ENCODE peak calls at places on chromosomes 13 and 19, in seven cellular contexts. A is K562, D is thyroid gland, V is ovary, P is A549, K is tibial nerve, R is adrenal gland. T is an unnamed sample. For H3K4me1, the result is how much of the 10 kb centered on the place peaks cover.

GRCh38 chr13:33351324-33351723 is 65.8 kb upstream of the STARD13 start:
- DNase-seq in K (no peak), V (no peak), D (peak), P (peak), R (peak), A (no peak), T (peak)

GRCh38 chr19:54245936-54246335 is 3.3 kb upstream of the LILRA6 start:
- DNase-seq in D (no peak), V (no peak), A (no peak), R (no peak), P (no peak), K (no peak), T (no peak)

GRCh38 chr13:33213797-33214196 is 71.8 kb downstream of the STARD13 start:
- DNase-seq in P (no peak), D (no peak), V (no peak), K (no peak), A (no peak), R (no peak), T (no peak)

GRCh38 chr19:10321874-10322835 is 6.3 kb upstream of the FDX2 start:
- DNase-seq in P (no peak), K (no peak), V (no peak), D (no peak), R (no peak), A (no peak), T (peak)

GRCh38 chr19:56916528-56916927 is 76.0 kb upstream of the PEG3 start:
- DNase-seq in D (no peak), V (no peak), R (no peak), P (no peak), A (no peak), K (no peak), T (no peak)

GRCh38 chr19:31294189-31294588 is 55.0 kb downstream of the TSHZ3 start:
- DNase-seq in D (no peak), R (no peak), A (no peak), K (no peak), P (no peak), V (no peak), T (no peak)

GRCh38 chr13:29162638-29163037 is 342.5 kb downstream of the MTUS2 start:
- DNase-seq in R (no peak), K (no peak), P (peak), V (no peak), A (no peak), D (no peak), T (no peak)

GRCh38 chr19:50893047-50893737 is 18.0 kb downstream of the KLK4 start:
- DNase-seq in K (no peak), R (no peak), A (peak), P (peak), D (no peak), V (no peak), T (no peak)

GRCh38 chr13:80037505-80037888 is 303.4 kb downstream of the SPRY2 start:
- DNase-seq in K (no peak), V (no peak), P (peak), R (no peak), A (no peak), D (no peak), T (no peak)

GRCh38 chr13:79662882-79663281 is 181.9 kb downstream of the NDFIP2 start:
- DNase-seq in K (no peak), A (no peak), D (peak), V (no peak), P (peak), R (peak), T (peak)

GRCh38 chr19:10018219-10018618 is 4.9 kb downstream of the RDH8 start:
- DNase-seq in K (no peak), V (no peak), A (no peak), D (no peak), P (no peak), R (no peak), T (no peak)

GRCh38 chr19:3253270-3253669 is 28.8 kb downstream of the CELF5 start:
- DNase-seq in A (peak), V (no peak), K (no peak), P (peak), D (no peak), R (no peak), T (no peak)

GRCh38 chr13:51502206-51502651 is 49.4 kb upstream of the INTS6 start:
- DNase-seq in V (no peak), K (no peak), P (no peak), A (no peak), D (no peak), R (no peak), T (no peak)

GRCh38 chr19:5479958-5480357 is 24.7 kb downstream of the ZNRF4 start:
- DNase-seq in R (no peak), V (no peak), P (no peak), A (no peak), D (no peak), K (no peak), T (no peak)

GRCh38 chr13:64078480-64078936 is 2662.9 kb upstream of the PCDH20 start:
- DNase-seq in P (no peak), V (no peak), R (no peak), D (no peak), K (no peak), A (no peak), T (no peak)

GRCh38 chr13:30739646-30740642 is 4.6 kb downstream of the ALOX5AP start:
- DNase-seq in V (no peak), D (no peak), R (no peak), A (no peak), K (no peak), P (peak), T (no peak)

GRCh38 chr13:24199016-24199415 is 38.5 kb downstream of the SPATA13 start:
- DNase-seq in R (no peak), K (no peak), P (no peak), D (no peak), A (no peak), V (no peak), T (peak)

GRCh38 chr19:802497-802887 is 5.2 kb downstream of the PTBP1 start:
- DNase-seq in V (no peak), K (no peak), A (no peak), P (no peak), D (no peak), R (no peak), T (no peak)

GRCh38 chr19:13098291-13099072 is 4.2 kb downstream of the LYL1 start:
- DNase-seq in A (no peak), R (no peak), V (peak), D (no peak), K (no peak), P (no peak), T (no peak)

GRCh38 chr13:101178394-101178793 is 237.9 kb downstream of the NALCN start:
- DNase-seq in A (no peak), V (no peak), P (no peak), D (no peak), K (no peak), R (no peak), T (no peak)

GRCh38 chr13:87344176-87344575 is 327.0 kb upstream of the SLITRK5 start:
- DNase-seq in V (no peak), K (no peak), P (no peak), A (no peak), D (no peak), R (no peak), T (no peak)

GRCh38 chr13:72726721-72727416 is 560 bp downstream of the MZT1 start:
- DNase-seq in R (peak), V (peak), D (peak), A (peak), P (peak), K (no peak), T (peak)

GRCh38 chr19:15136234-15136954 is 29.2 kb downstream of the SYDE1 start:
- DNase-seq in K (no peak), V (no peak), A (no peak), R (no peak), P (no peak), D (no peak), T (no peak)

GRCh38 chr13:97273341-97273831 is 51.3 kb downstream of the MBNL2 start:
- DNase-seq in V (no peak), K (no peak), P (no peak), A (no peak), D (no peak), R (no peak), T (no peak)

GRCh38 chr13:45691667-45692066 is 10.5 kb upstream of the CBY2 start:
- DNase-seq in D (no peak), P (no peak), V (no peak), A (no peak), R (no peak), K (no peak), T (no peak)

GRCh38 chr13:96248103-96248502 is 158.2 kb downstream of the HS6ST3 start:
- DNase-seq in V (no peak), K (no peak), A (no peak), D (no peak), P (no peak), R (no peak), T (no peak)

GRCh38 chr19:14472202-14472961 is 2.8 kb downstream of the PTGER1 start:
- DNase-seq in A (peak), V (peak), D (peak), P (peak), K (peak), R (peak), T (peak)

GRCh38 chr13:113926301-113926761 is 47.5 kb downstream of the C13orf46 start:
- DNase-seq in R (no peak), K (peak), P (no peak), A (no peak), D (no peak), V (no peak), T (no peak)

GRCh38 chr13:103539265-103539664 is 473.0 kb upstream of the SLC10A2 start:
- DNase-seq in V (no peak), R (no peak), D (peak), P (no peak), K (no peak), A (no peak), T (no peak)

GRCh38 chr19:28847468-28847867 is 365.5 kb downstream of the UQCRFS1 start:
- DNase-seq in A (no peak), D (no peak), K (no peak), R (no peak), P (peak), V (no peak), T (no peak)

GRCh38 chr19:9847087-9847671 is 12.1 kb downstream of the PIN1 start:
- DNase-seq in V (peak), D (no peak), A (peak), K (no peak), R (peak), P (peak), T (peak)

GRCh38 chr13:32585625-32586021 is 629 bp upstream of the PDS5B start:
- DNase-seq in R (peak), D (no peak), P (no peak), A (no peak), K (no peak), V (peak), T (no peak)

GRCh38 chr13:29743229-29743786 is 107.1 kb downstream of the UBL3 start:
- DNase-seq in V (no peak), K (peak), R (no peak), A (no peak), P (no peak), D (peak), T (peak)

GRCh38 chr13:26202365-26202972 is 19.6 kb downstream of the RNF6 start:
- DNase-seq in R (peak), V (no peak), K (no peak), A (no peak), P (no peak), D (no peak), T (no peak)

GRCh38 chr19:38252935-38253691 is 3.1 kb downstream of the PPP1R14A start:
- DNase-seq in D (no peak), V (peak), A (no peak), P (no peak), K (no peak), R (peak), T (no peak)
- H3K4me3 ChIP-seq in D (no peak), V (peak), A (no peak), P (no peak), K (peak), R (no peak), T (peak)

GRCh38 chr13:48977973-48978372 is 2.3 kb downstream of the FNDC3A start:
- DNase-seq in K (no peak), R (no peak), D (no peak), V (no peak), A (no peak), P (no peak), T (no peak)

GRCh38 chr13:48976677-48977625 is 1.2 kb downstream of the FNDC3A start:
- DNase-seq in V (no peak), K (peak), D (peak), P (peak), A (no peak), R (no peak), T (peak)

GRCh38 chr13:48973845-48974431 is 1.8 kb upstream of the FNDC3A start:
- DNase-seq in A (no peak), P (no peak), R (no peak), D (no peak), K (no peak), V (no peak), T (no peak)

GRCh38 chr13:48975926-48976676 is 389 bp downstream of the FNDC3A start:
- DNase-seq in K (peak), R (peak), V (peak), D (peak), A (peak), P (peak), T (peak)

GRCh38 chr13:48975101-48975925 is at the start of gene FNDC3A:
- DNase-seq in K (peak), D (peak), P (peak), R (peak), V (peak), A (peak), T (peak)
- TF ChIP-seq POLR2A in K (peak), D (no peak), P (no peak), R (no peak), V (no peak), A (no peak), T (peak)

GRCh38 chr13:21405309-21405708 is 53.8 kb downstream of the ZDHHC20 start:
- DNase-seq in P (no peak), V (no peak), A (no peak), R (no peak), K (no peak), D (no peak), T (no peak)
- H3K4me1 ChIP-seq in P (under half), V (under half), A (under half), R (under half), K (under half), D (under half), T (under half)

GRCh38 chr19:35140207-35140897 is 1.7 kb downstream of the FXYD1 start:
- DNase-seq in D (no peak), V (peak), K (no peak), P (no peak), A (no peak), R (no peak), T (no peak)

GRCh38 chr19:35142531-35143230 is 374 bp upstream of the FXYD7 start:
- DNase-seq in V (peak), P (peak), R (peak), D (no peak), A (peak), K (no peak), T (peak)

GRCh38 chr19:35139618-35139943 is 957 bp downstream of the FXYD1 start:
- DNase-seq in V (no peak), K (no peak), P (no peak), R (no peak), A (no peak), D (no peak), T (no peak)

GRCh38 chr19:35141627-35142401 is 1.2 kb upstream of the FXYD7 start:
- DNase-seq in A (no peak), D (no peak), R (peak), K (no peak), P (no peak), V (peak), T (no peak)

DNA sequence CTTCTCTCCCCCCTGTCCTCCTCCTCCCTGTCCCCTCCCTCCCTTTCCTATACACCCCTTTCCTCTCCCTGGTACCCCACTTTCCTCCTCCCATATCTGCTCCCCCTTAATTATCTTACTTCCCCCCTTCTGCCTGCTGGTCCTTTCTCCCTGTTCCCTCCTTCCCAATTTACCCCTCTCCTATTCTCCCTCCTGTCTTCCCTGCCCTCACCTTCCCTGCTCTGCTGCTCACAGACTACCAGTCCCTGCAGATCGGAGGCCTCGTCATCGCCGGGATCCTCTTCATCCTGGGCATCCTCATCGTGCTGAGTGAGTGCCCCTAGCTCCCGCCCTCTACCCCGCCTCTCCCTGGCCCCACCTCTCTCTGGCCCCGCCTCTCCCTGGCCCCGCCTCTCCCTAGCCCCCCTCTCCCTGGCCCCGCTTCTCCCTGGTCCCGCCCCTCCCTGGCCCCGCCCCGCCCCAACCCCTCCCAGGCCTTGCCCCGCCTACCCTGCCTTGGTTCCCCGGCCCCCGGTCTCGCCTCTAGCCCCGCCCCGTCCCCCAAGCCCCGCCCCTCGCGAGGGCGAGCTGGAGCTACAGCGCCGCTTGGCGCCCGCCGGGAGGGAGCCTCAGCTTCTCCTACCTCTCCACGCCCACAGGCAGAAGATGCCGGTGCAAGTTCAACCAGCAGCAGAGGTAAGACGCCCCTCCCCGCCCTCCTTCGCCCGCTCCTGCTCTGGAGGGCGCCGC is 2.0 kb upstream of the FXYD7 start:
- DNase-seq in A (peak), D (peak), P (peak), K (peak), V (peak), R (peak), T (peak)
- H3K4me3 ChIP-seq in A (peak), D (peak), P (peak), K (peak), V (peak), R (no peak), T (peak)

T was measured in transverse colon.